ENCODE peak calls at places on chromosomes 13 and 19, in eight cellular contexts. P is mucosa of gallbladder, L is DND-41, E is GM03348, M is mesendoderm, S is HuH-7, J is HAP-1, F is cardiac muscle cell. Z is an unnamed sample.

GRCh38 chr19:47107953-47108746 is 5.4 kb downstream of the ZC3H4 start:
- DNase-seq in M (no peak), F (peak; percentile 31), J (no peak), L (no peak), S (no peak), E (no peak), P (no peak), Z (no peak)

GRCh38 chr13:44573071-44573470 is 3.1 kb downstream of the TSC22D1 start:
- DNase-seq in P (no peak), E (no peak), L (no peak), F (no peak), S (no peak), M (peak; percentile 59), J (no peak), Z (no peak)

GRCh38 chr13:67122251-67122650 is 107.9 kb downstream of the PCDH9 start:
- DNase-seq in L (no peak), J (no peak), F (no peak), P (no peak), S (no peak), M (no peak), E (no peak), Z (no peak)

GRCh38 chr13:52001120-52001731 is 10.0 kb downstream of the ATP7B start:
- DNase-seq in M (peak; percentile 71), L (no peak), E (peak; percentile 71), S (no peak), P (no peak), J (peak; percentile 68), F (peak; percentile 64), Z (no peak)

GRCh38 chr19:14505488-14506239 is 9.7 kb upstream of the GIPC1 start:
- DNase-seq in L (peak; percentile 67), F (peak; percentile 64), P (no peak), J (no peak), S (peak; percentile 74), M (peak; percentile 83), E (peak; percentile 58), Z (peak; percentile 67)

GRCh38 chr19:12983561-12984142 is 11.6 kb upstream of the NFIX start:
- DNase-seq in E (peak; percentile 96), M (peak; percentile 80), L (peak; percentile 82), F (peak; percentile 87), S (peak; percentile 74), J (peak; percentile 51), P (peak; percentile 79), Z (peak; percentile 70)

GRCh38 chr19:31054430-31054829 is 294.8 kb downstream of the TSHZ3 start:
- DNase-seq in J (peak; percentile 21), S (no peak), E (peak; percentile 57), P (no peak), F (peak; percentile 78), M (peak; percentile 92), L (peak; percentile 24), Z (peak; percentile 20)

GRCh38 chr13:94323746-94324408 is 155.6 kb downstream of the DCT start:
- DNase-seq in F (no peak), P (no peak), M (peak; percentile 78), L (peak; percentile 55), J (no peak), S (no peak), E (no peak), Z (no peak)

GRCh38 chr13:28636078-28636477 is 22.9 kb upstream of the POMP start:
- DNase-seq in J (no peak), M (no peak), L (no peak), S (no peak), P (no peak), F (peak; percentile 23), E (peak; percentile 46), Z (no peak)

GRCh38 chr19:6238643-6239281 is 41.0 kb downstream of the MLLT1 start:
- DNase-seq in F (peak; percentile 83), S (no peak), E (peak; percentile 60), L (no peak), P (no peak), J (no peak), M (no peak), Z (no peak)

GRCh38 chr19:18746393-18747167 is 44.5 kb downstream of the COMP start:
- DNase-seq in F (no peak), E (no peak), J (no peak), S (no peak), L (no peak), M (peak; percentile 21), P (no peak), Z (no peak)

GRCh38 chr19:7337380-7338194 is 11.2 kb upstream of the ARHGEF18 start:
- DNase-seq in P (no peak), L (peak; percentile 75), M (no peak), J (no peak), F (no peak), S (no peak), E (no peak), Z (no peak)

GRCh38 chr13:45143346-45143751 is 23.0 kb downstream of the GTF2F2 start:
- DNase-seq in E (no peak), M (no peak), S (no peak), F (peak; percentile 73), P (no peak), L (no peak), J (peak; percentile 12), Z (no peak)

GRCh38 chr13:79909664-79910063 is 428.7 kb downstream of the NDFIP2 start:
- DNase-seq in L (no peak), S (no peak), E (no peak), F (no peak), P (no peak), J (no peak), M (no peak), Z (no peak)

GRCh38 chr13:30818323-30818960 is 83.1 kb downstream of the ALOX5AP start:
- DNase-seq in J (no peak), M (no peak), S (no peak), L (no peak), F (peak; percentile 97), E (peak; percentile 89), P (no peak), Z (no peak)